ENCODE peak calls at places on chromosomes 13 and 19, in seven cellular contexts. One of them, this sample, is unnamed.

GRCh38 chr19:29606420-29606747 is 301 bp downstream of the POP4 start:
- DNase-seq in neural crest cell: no peak
- DNase-seq in activated CD4-positive, CD25-positive, alpha-beta regulatory T cell: no peak
- DNase-seq in occipital lobe: no peak
- DNase-seq in LoVo: no peak
- DNase-seq in stimulated activated CD4-positive, alpha-beta T cell treated with anti-CD3 and anti-CD28 coated beads, Interleukin-12 subunit alpha, Interleukin-12 subunit beta, amount 100 ng/mL, for 4 hours: no peak
- DNase-seq in mammary epithelial cell: no peak
- DNase-seq in this sample: no peak

GRCh38 chr13:60727140-60727539 is 330.1 kb downstream of the TDRD3 start:
- DNase-seq in neural crest cell: no peak
- DNase-seq in activated CD4-positive, CD25-positive, alpha-beta regulatory T cell: no peak
- DNase-seq in occipital lobe: no peak
- DNase-seq in LoVo: no peak
- DNase-seq in stimulated activated CD4-positive, alpha-beta T cell treated with anti-CD3 and anti-CD28 coated beads, Interleukin-12 subunit alpha, Interleukin-12 subunit beta, amount 100 ng/mL, for 4 hours: no peak
- DNase-seq in mammary epithelial cell: no peak
- DNase-seq in this sample: no peak

GRCh38 chr19:1235625-1236538 is 1.9 kb downstream of the CBARP start:
- DNase-seq in neural crest cell: no peak
- DNase-seq in activated CD4-positive, CD25-positive, alpha-beta regulatory T cell: no peak
- DNase-seq in occipital lobe: no peak
- DNase-seq in LoVo: no peak
- DNase-seq in stimulated activated CD4-positive, alpha-beta T cell treated with anti-CD3 and anti-CD28 coated beads, Interleukin-12 subunit alpha, Interleukin-12 subunit beta, amount 100 ng/mL, for 4 hours: no peak
- DNase-seq in mammary epithelial cell: no peak
- DNase-seq in this sample: no peak

GRCh38 chr13:41709511-41709910 is 251.4 kb downstream of the VWA8 start:
- DNase-seq in neural crest cell: no peak
- DNase-seq in activated CD4-positive, CD25-positive, alpha-beta regulatory T cell: no peak
- DNase-seq in occipital lobe: no peak
- DNase-seq in LoVo: no peak
- DNase-seq in stimulated activated CD4-positive, alpha-beta T cell treated with anti-CD3 and anti-CD28 coated beads, Interleukin-12 subunit alpha, Interleukin-12 subunit beta, amount 100 ng/mL, for 4 hours: no peak
- DNase-seq in mammary epithelial cell: no peak
- DNase-seq in this sample: no peak

GRCh38 chr19:56252699-56253422 is 19.7 kb upstream of the EDDM13 start:
- DNase-seq in neural crest cell: peak; percentile 91
- DNase-seq in activated CD4-positive, CD25-positive, alpha-beta regulatory T cell: peak; percentile 39
- DNase-seq in occipital lobe: no peak
- DNase-seq in LoVo: peak; percentile 28
- DNase-seq in stimulated activated CD4-positive, alpha-beta T cell treated with anti-CD3 and anti-CD28 coated beads, Interleukin-12 subunit alpha, Interleukin-12 subunit beta, amount 100 ng/mL, for 4 hours: peak; percentile 69
- DNase-seq in mammary epithelial cell: peak; percentile 65
- DNase-seq in this sample: peak; percentile 82

GRCh38 chr19:18939922-18940775 is 868 bp downstream of the HOMER3 start:
- DNase-seq in neural crest cell: peak; percentile 35
- DNase-seq in activated CD4-positive, CD25-positive, alpha-beta regulatory T cell: no peak
- DNase-seq in occipital lobe: peak; percentile 11
- DNase-seq in LoVo: peak; percentile 31
- DNase-seq in stimulated activated CD4-positive, alpha-beta T cell treated with anti-CD3 and anti-CD28 coated beads, Interleukin-12 subunit alpha, Interleukin-12 subunit beta, amount 100 ng/mL, for 4 hours: no peak
- DNase-seq in mammary epithelial cell: peak; percentile 65
- DNase-seq in this sample: no peak

GRCh38 chr19:597406-598315 is 8.0 kb downstream of the HCN2 start:
- DNase-seq in neural crest cell: no peak
- DNase-seq in activated CD4-positive, CD25-positive, alpha-beta regulatory T cell: no peak
- DNase-seq in occipital lobe: no peak
- DNase-seq in LoVo: no peak
- DNase-seq in stimulated activated CD4-positive, alpha-beta T cell treated with anti-CD3 and anti-CD28 coated beads, Interleukin-12 subunit alpha, Interleukin-12 subunit beta, amount 100 ng/mL, for 4 hours: no peak
- DNase-seq in mammary epithelial cell: no peak
- DNase-seq in this sample: no peak

GRCh38 chr19:16509141-16510061 is 13.2 kb downstream of the C19orf44 start:
- DNase-seq in neural crest cell: no peak
- DNase-seq in activated CD4-positive, CD25-positive, alpha-beta regulatory T cell: no peak
- DNase-seq in occipital lobe: peak; percentile 63
- DNase-seq in LoVo: no peak
- DNase-seq in stimulated activated CD4-positive, alpha-beta T cell treated with anti-CD3 and anti-CD28 coated beads, Interleukin-12 subunit alpha, Interleukin-12 subunit beta, amount 100 ng/mL, for 4 hours: no peak
- DNase-seq in mammary epithelial cell: peak; percentile 74
- DNase-seq in this sample: no peak

GRCh38 chr13:78709028-78709427 is 50.1 kb upstream of the OBI1 start:
- DNase-seq in neural crest cell: no peak
- DNase-seq in activated CD4-positive, CD25-positive, alpha-beta regulatory T cell: no peak
- DNase-seq in occipital lobe: no peak
- DNase-seq in LoVo: no peak
- DNase-seq in stimulated activated CD4-positive, alpha-beta T cell treated with anti-CD3 and anti-CD28 coated beads, Interleukin-12 subunit alpha, Interleukin-12 subunit beta, amount 100 ng/mL, for 4 hours: no peak
- DNase-seq in mammary epithelial cell: peak; percentile 75
- DNase-seq in this sample: no peak

GRCh38 chr13:105334211-105334610 is 1201.3 kb downstream of the EFNB2 start:
- DNase-seq in neural crest cell: no peak
- DNase-seq in activated CD4-positive, CD25-positive, alpha-beta regulatory T cell: no peak
- DNase-seq in occipital lobe: no peak
- DNase-seq in LoVo: no peak
- DNase-seq in stimulated activated CD4-positive, alpha-beta T cell treated with anti-CD3 and anti-CD28 coated beads, Interleukin-12 subunit alpha, Interleukin-12 subunit beta, amount 100 ng/mL, for 4 hours: no peak
- DNase-seq in mammary epithelial cell: no peak
- DNase-seq in this sample: no peak

GRCh38 chr19:44592451-44592890 is 20.9 kb upstream of the IGSF23 start:
- DNase-seq in neural crest cell: no peak
- DNase-seq in activated CD4-positive, CD25-positive, alpha-beta regulatory T cell: no peak
- DNase-seq in occipital lobe: no peak
- DNase-seq in LoVo: peak; percentile 45
- DNase-seq in stimulated activated CD4-positive, alpha-beta T cell treated with anti-CD3 and anti-CD28 coated beads, Interleukin-12 subunit alpha, Interleukin-12 subunit beta, amount 100 ng/mL, for 4 hours: no peak
- DNase-seq in mammary epithelial cell: no peak
- DNase-seq in this sample: peak; percentile 97

GRCh38 chr19:47020992-47021496 is 1.4 kb downstream of the NPAS1 start:
- DNase-seq in neural crest cell: no peak
- DNase-seq in activated CD4-positive, CD25-positive, alpha-beta regulatory T cell: no peak
- DNase-seq in occipital lobe: no peak
- DNase-seq in LoVo: no peak
- DNase-seq in stimulated activated CD4-positive, alpha-beta T cell treated with anti-CD3 and anti-CD28 coated beads, Interleukin-12 subunit alpha, Interleukin-12 subunit beta, amount 100 ng/mL, for 4 hours: no peak
- DNase-seq in mammary epithelial cell: no peak
- DNase-seq in this sample: no peak